ENCODE peak calls at places on chromosomes 12 and 14, in nine cellular contexts. V, L, H, D, E, Y, R, Z and G are unnamed samples.

GRCh38 chr12:98399532-98399931 is 115.9 kb upstream of the TMPO start:
- DNase-seq in V (peak), L (no peak), H (peak), D (peak), E (peak), Y (peak), R (peak), Z (no peak), G (peak)

GRCh38 chr12:1443421-1444141 is 150.8 kb downstream of the FBXL14 start:
- DNase-seq in V (peak), L (no peak), H (no peak), D (no peak), E (no peak), Y (no peak), R (peak), Z (no peak), G (no peak)

GRCh38 chr14:35573911-35574310 is 39.9 kb downstream of the INSM2 start:
- DNase-seq in V (no peak), L (no peak), H (no peak), D (no peak), E (no peak), Y (no peak), R (no peak), Z (no peak), G (peak)

GRCh38 chr12:114990396-114990795 is 306.4 kb upstream of the TBX3 start:
- DNase-seq in V (no peak), L (no peak), H (no peak), D (no peak), E (no peak), Y (no peak), R (no peak), Z (no peak), G (no peak)

GRCh38 chr12:65699251-65699650 is 125.0 kb upstream of the HMGA2 start:
- DNase-seq in V (peak), L (no peak), H (no peak), D (no peak), E (no peak), Y (no peak), R (peak), Z (no peak), G (no peak)

GRCh38 chr12:12327802-12328201 is 22.2 kb downstream of the MANSC1 start:
- DNase-seq in V (peak), L (no peak), H (peak), D (no peak), E (no peak), Y (peak), R (peak), Z (no peak), G (peak)

GRCh38 chr14:102371361-102371760 is 8.6 kb downstream of the TECPR2 start:
- DNase-seq in V (peak), L (no peak), H (no peak), D (no peak), E (no peak), Y (no peak), R (peak), Z (no peak), G (no peak)

GRCh38 chr12:6703631-6704030 is 3.0 kb upstream of the PIANP start:
- DNase-seq in V (peak), L (no peak), H (no peak), D (no peak), E (no peak), Y (no peak), R (no peak), Z (no peak), G (peak)

GRCh38 chr12:64010069-64010686 is 165.7 kb downstream of the SRGAP1 start:
- DNase-seq in V (peak), L (no peak), H (no peak), D (no peak), E (no peak), Y (peak), R (peak), Z (no peak), G (peak)

GRCh38 chr12:42977451-42978230 is 388.1 kb upstream of the PRICKLE1 start:
- DNase-seq in V (peak), L (no peak), H (no peak), D (no peak), E (no peak), Y (no peak), R (peak), Z (no peak), G (peak)

GRCh38 chr12:2274733-2275132 is 221.9 kb downstream of the CACNA1C start:
- DNase-seq in V (no peak), L (no peak), H (no peak), D (no peak), E (no peak), Y (no peak), R (no peak), Z (no peak), G (no peak)

GRCh38 chr14:61505815-61506809 is 184.7 kb downstream of the PRKCH start:
- DNase-seq in V (peak), L (no peak), H (no peak), D (no peak), E (no peak), Y (no peak), R (peak), Z (no peak), G (no peak)

GRCh38 chr12:132561784-132562156 is 48.6 kb downstream of the LRCOL1 start:
- DNase-seq in V (peak), L (no peak), H (no peak), D (no peak), E (peak), Y (no peak), R (no peak), Z (no peak), G (peak)

GRCh38 chr14:48537600-48537999 is 862.2 kb upstream of the MDGA2 start:
- DNase-seq in V (no peak), L (no peak), H (no peak), D (no peak), E (no peak), Y (no peak), R (no peak), Z (no peak), G (no peak)

GRCh38 chr14:23568021-23568599 is 519 bp upstream of the AP1G2 start:
- DNase-seq in V (no peak), L (no peak), H (no peak), D (no peak), E (no peak), Y (no peak), R (no peak), Z (no peak), G (no peak)

GRCh38 chr14:71620401-71620800 is 311.8 kb upstream of the RGS6 start:
- DNase-seq in V (peak), L (no peak), H (no peak), D (no peak), E (no peak), Y (no peak), R (peak), Z (no peak), G (no peak)

GRCh38 chr12:50642755-50643154 is 121.1 kb upstream of the ATF1 start:
- DNase-seq in V (no peak), L (no peak), H (no peak), D (no peak), E (no peak), Y (no peak), R (no peak), Z (no peak), G (peak)

GRCh38 chr12:117408161-117408791 is 46.9 kb upstream of the NOS1 start:
- DNase-seq in V (peak), L (no peak), H (no peak), D (no peak), E (no peak), Y (no peak), R (peak), Z (no peak), G (peak)

GRCh38 chr14:103386632-103387329 is 1.6 kb downstream of the MARK3 start:
- DNase-seq in V (peak), L (no peak), H (no peak), D (no peak), E (no peak), Y (no peak), R (peak), Z (no peak), G (peak)

GRCh38 chr12:116933101-116933500 is 22.4 kb downstream of the FBXW8 start:
- DNase-seq in V (no peak), L (no peak), H (no peak), D (no peak), E (no peak), Y (no peak), R (no peak), Z (no peak), G (no peak)

GRCh38 chr12:6684609-6685008 is 4.6 kb downstream of the ZNF384 start:
- DNase-seq in V (peak), L (no peak), H (peak), D (no peak), E (peak), Y (peak), R (peak), Z (no peak), G (peak)

GRCh38 chr14:47438650-47439140 is 236.7 kb downstream of the MDGA2 start:
- DNase-seq in V (no peak), L (no peak), H (no peak), D (no peak), E (no peak), Y (no peak), R (no peak), Z (no peak), G (peak)

GRCh38 chr14:96409701-96410100 is 17.8 kb downstream of the AK7 start:
- DNase-seq in V (no peak), L (no peak), H (peak), D (no peak), E (no peak), Y (no peak), R (no peak), Z (no peak), G (no peak)

GRCh38 chr14:72801381-72801812 is 92.5 kb downstream of the DPF3 start:
- DNase-seq in V (peak), L (no peak), H (peak), D (no peak), E (no peak), Y (no peak), R (peak), Z (no peak), G (no peak)

GRCh38 chr12:114678028-114678427 is 5.9 kb downstream of the TBX3 start:
- DNase-seq in V (peak), L (no peak), H (no peak), D (no peak), E (no peak), Y (no peak), R (peak), Z (no peak), G (no peak)

GRCh38 chr12:116282371-116283286 is 5.1 kb upstream of the MED13L start:
- DNase-seq in V (peak), L (no peak), H (no peak), D (no peak), E (no peak), Y (no peak), R (no peak), Z (no peak), G (peak)

GRCh38 chr14:89586258-89587127 is 169.5 kb upstream of the FOXN3 start:
- DNase-seq in V (no peak), L (no peak), H (no peak), D (no peak), E (no peak), Y (no peak), R (no peak), Z (no peak), G (no peak)